ENCODE peak calls at places on chromosome 21, in eight cellular contexts. S is mammary epithelial cell, J is fibroblast of lung, H is stomach, G is upper lobe of left lung, L is GM23338, U is mesendoderm, I is left lung. P is an unnamed sample.
A peak's percentile ranks its signal among the peaks of the same experiment; 100 is the strongest.

GRCh38 chr21:17784604-17785402 is 34.4 kb downstream of the C21orf91 start:
- DNase-seq in S (no peak), J (no peak), H (no peak), G (no peak), L (no peak), U (no peak), I (no peak), P (no peak)

GRCh38 chr21:36030581-36031189 is 29.6 kb downstream of the SETD4 start:
- DNase-seq in S (no peak), J (peak; percentile 38), H (no peak), G (no peak), L (no peak), U (no peak), I (no peak), P (no peak)

GRCh38 chr21:36135391-36136094 is 664 bp downstream of the CBR3 start:
- DNase-seq in S (peak; percentile 86), J (peak; percentile 80), H (peak; percentile 55), G (peak; percentile 68), L (peak; percentile 83), U (peak; percentile 81), I (peak; percentile 87), P (peak; percentile 73)

GRCh38 chr21:39441502-39442475 is 3.8 kb downstream of the LCA5L start:
- DNase-seq in S (peak; percentile 34), J (peak; percentile 68), H (no peak), G (no peak), L (peak; percentile 76), U (peak; percentile 68), I (no peak), P (no peak)

GRCh38 chr21:21714396-21714795 is 716.2 kb downstream of the NCAM2 start:
- DNase-seq in S (no peak), J (peak; percentile 72), H (no peak), G (no peak), L (no peak), U (peak; percentile 7), I (no peak), P (no peak)

GRCh38 chr21:16353764-16354163 is 624.0 kb downstream of the USP25 start:
- DNase-seq in S (no peak), J (no peak), H (no peak), G (no peak), L (no peak), U (no peak), I (no peak), P (no peak)

GRCh38 chr21:39325458-39325857 is 12.0 kb upstream of the BRWD1 start:
- DNase-seq in S (no peak), J (no peak), H (no peak), G (no peak), L (no peak), U (no peak), I (no peak), P (no peak)

GRCh38 chr21:23633447-23633846 is 1973.8 kb downstream of the MRPL39 start:
- DNase-seq in S (no peak), J (no peak), H (no peak), G (no peak), L (no peak), U (no peak), I (no peak), P (no peak)

GRCh38 chr21:36522174-36522810 is 42.4 kb upstream of the CLDN14 start:
- DNase-seq in S (no peak), J (no peak), H (no peak), G (no peak), L (no peak), U (no peak), I (no peak), P (no peak)

GRCh38 chr21:38503588-38503987 is 5.3 kb upstream of the ERG start:
- DNase-seq in S (peak; percentile 52), J (peak; percentile 38), H (no peak), G (no peak), L (no peak), U (no peak), I (no peak), P (no peak)

GRCh38 chr21:28253378-28253777 is 739.3 kb downstream of the LTN1 start:
- DNase-seq in S (peak; percentile 34), J (peak; percentile 39), H (no peak), G (no peak), L (no peak), U (no peak), I (no peak), P (no peak)

GRCh38 chr21:31554511-31555022 is 104.9 kb upstream of the SOD1 start:
- DNase-seq in S (peak; percentile 43), J (no peak), H (no peak), G (no peak), L (peak; percentile 73), U (peak; percentile 90), I (no peak), P (no peak)

GRCh38 chr21:17467829-17468228 is 45.0 kb upstream of the CXADR start:
- DNase-seq in S (no peak), J (no peak), H (no peak), G (no peak), L (peak; percentile 17), U (peak; percentile 64), I (no peak), P (no peak)

GRCh38 chr21:40422851-40423635 is 423.9 kb downstream of the DSCAM start:
- DNase-seq in S (no peak), J (no peak), H (no peak), G (no peak), L (no peak), U (no peak), I (no peak), P (no peak)

GRCh38 chr21:37758997-37759396 is 157.3 kb downstream of the KCNJ6 start:
- DNase-seq in S (peak; percentile 37), J (peak; percentile 59), H (peak; percentile 51), G (peak; percentile 33), L (peak; percentile 86), U (peak; percentile 74), I (peak; percentile 78), P (no peak)

GRCh38 chr21:29297483-29298347 is 1.0 kb upstream of the BACH1 start:
- DNase-seq in S (no peak), J (no peak), H (no peak), G (no peak), L (no peak), U (no peak), I (peak; percentile 73), P (no peak)

GRCh38 chr21:43911015-43911934 is 46.3 kb downstream of the AGPAT3 start:
- DNase-seq in S (peak; percentile 11), J (peak; percentile 40), H (no peak), G (peak; percentile 89), L (no peak), U (no peak), I (no peak), P (no peak)

GRCh38 chr21:39182484-39183271 is 573 bp downstream of the PSMG1 start:
- DNase-seq in S (no peak), J (peak; percentile 42), H (no peak), G (no peak), L (no peak), U (peak; percentile 41), I (no peak), P (no peak)

GRCh38 chr21:39057121-39057520 is 126.1 kb downstream of the PSMG1 start:
- DNase-seq in S (no peak), J (no peak), H (no peak), G (no peak), L (no peak), U (no peak), I (no peak), P (no peak)

GRCh38 chr21:16519012-16519411 is 789.2 kb downstream of the USP25 start:
- DNase-seq in S (no peak), J (no peak), H (no peak), G (no peak), L (no peak), U (no peak), I (no peak), P (no peak)

GRCh38 chr21:45325206-45326168 is 37.8 kb upstream of the POFUT2 start:
- DNase-seq in S (no peak), J (no peak), H (no peak), G (no peak), L (no peak), U (no peak), I (peak; percentile 70), P (peak; percentile 59)
- H3K4me1 ChIP-seq in S (peaks cover 19% of the 10 kb centered on the region), J (peaks cover 18% of the 10 kb centered on the region), H (peaks cover 36% of the 10 kb centered on the region), G (peaks cover 42% of the 10 kb centered on the region), L (no peaks in the 10 kb centered on the region), U (peaks cover 3% of the 10 kb centered on the region), I (peaks cover 22% of the 10 kb centered on the region), P (peaks cover 13% of the 10 kb centered on the region)

DNA sequence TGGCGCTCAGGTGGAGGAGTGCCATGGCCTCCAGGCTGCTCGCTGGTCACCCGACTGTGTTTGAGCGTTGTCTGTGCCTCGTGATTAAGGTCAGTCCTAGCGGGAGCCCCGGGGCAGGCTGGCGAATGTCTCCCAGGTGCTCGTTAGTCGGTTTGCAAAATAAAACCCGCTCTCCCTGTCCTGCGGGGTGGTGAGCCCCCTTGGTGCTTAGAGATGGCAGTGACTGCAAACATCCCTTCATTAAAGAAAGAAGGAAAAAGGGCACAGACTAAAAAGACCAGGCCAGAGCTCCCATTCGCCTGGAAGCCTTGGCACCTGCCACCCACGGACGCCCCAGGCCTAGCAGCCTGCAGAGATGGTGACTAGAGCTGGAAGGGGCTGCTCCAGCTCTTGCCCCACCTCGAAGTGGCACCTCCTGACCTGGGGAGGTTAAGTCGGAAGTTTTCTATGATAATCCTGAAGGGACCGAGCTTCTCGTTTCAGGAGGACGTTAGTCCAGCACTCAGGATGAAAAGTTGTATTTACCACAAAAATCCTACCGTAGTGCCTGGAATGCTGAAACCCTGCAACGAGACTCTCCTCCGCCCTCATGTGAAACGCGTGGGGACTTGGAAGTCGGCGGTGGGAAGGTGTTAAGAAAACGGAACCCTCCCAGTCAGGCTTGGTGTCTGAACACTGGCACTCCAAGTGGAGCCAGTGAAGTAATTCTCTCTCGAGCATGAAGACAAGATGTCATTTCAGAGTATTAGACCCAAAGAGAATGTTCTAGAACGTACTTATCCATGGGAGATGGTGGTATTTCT is 24.6 kb downstream of the RIPK4 start:
- DNase-seq in S (no peak), J (no peak), H (no peak), G (no peak), L (no peak), U (no peak), I (no peak), P (no peak)
- H3K36me3 ChIP-seq in S (peaks cover 53% of the 10 kb centered on the region), J (no peaks in the 10 kb centered on the region), H (peaks cover 94% of the 10 kb centered on the region), G (peaks cover 45% of the 10 kb centered on the region), L (no peaks in the 10 kb centered on the region), U (peaks cover 6% of the 10 kb centered on the region), I (peaks cover 30% of the 10 kb centered on the region), P (peaks cover 100% of the 10 kb centered on the region)

GRCh38 chr21:15060776-15061175 is 4.0 kb downstream of the NRIP1 start:
- DNase-seq in S (peak; percentile 25), J (no peak), H (no peak), G (no peak), L (no peak), U (peak; percentile 89), I (no peak), P (no peak)
- H3K4me3 ChIP-seq in S (no peak overlapping the region), J (peak overlapping the region; percentile 9), H (no peak overlapping the region), G (no peak overlapping the region), L (peak overlapping the region; percentile 17), U (no peak overlapping the region), I (no peak overlapping the region), P (no peak overlapping the region)

DNA sequence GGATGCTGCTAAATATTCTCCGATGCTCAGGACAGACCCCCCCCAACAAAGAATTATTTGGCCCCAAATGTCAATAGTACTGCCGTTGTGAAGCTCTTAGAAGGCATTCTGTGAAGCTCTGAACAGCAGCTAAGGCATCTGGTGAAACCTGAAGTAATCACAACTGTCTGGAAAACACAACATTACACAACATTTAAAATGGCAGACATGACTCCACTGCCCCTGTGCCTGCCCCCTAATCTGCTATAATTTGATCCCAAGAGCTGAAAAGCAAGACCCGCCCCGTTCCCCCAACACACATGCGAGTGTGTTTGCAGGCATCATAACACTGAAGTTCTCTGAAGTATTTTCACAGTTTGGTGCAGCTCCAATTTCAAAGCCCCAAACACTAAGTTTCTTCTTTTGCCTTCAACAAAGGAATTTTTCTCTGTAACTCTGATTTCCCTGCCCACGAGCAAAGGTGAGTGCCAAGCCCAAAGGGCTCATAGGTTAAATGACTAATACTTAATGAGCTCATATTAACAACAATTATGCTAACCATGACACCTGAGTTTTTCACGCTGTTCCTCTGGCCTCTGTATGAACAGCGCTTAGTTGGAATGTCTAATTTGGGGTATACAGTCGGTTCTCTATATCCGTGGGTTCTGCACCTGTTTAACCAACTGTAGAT is 129.3 kb downstream of the CLIC6 start:
- DNase-seq in S (peak; percentile 68), J (no peak), H (no peak), G (no peak), L (no peak), U (no peak), I (no peak), P (no peak)
- H3K4me1 ChIP-seq in S (peaks cover 83% of the 10 kb centered on the region), J (peaks cover 23% of the 10 kb centered on the region), H (peaks cover 77% of the 10 kb centered on the region), G (peaks cover 6% of the 10 kb centered on the region), L (peaks cover 4% of the 10 kb centered on the region), U (no peaks in the 10 kb centered on the region), I (peaks cover 50% of the 10 kb centered on the region), P (peaks cover 66% of the 10 kb centered on the region)